ENCODE peak calls at places on chromosomes 5 and 9, in five cellular contexts. One of them, this sample, is unnamed.
A peak's percentile ranks its signal among the peaks of the same experiment; 100 is the strongest.

GRCh38 chr5:55187370-55187769 is 14.4 kb upstream of the CDC20B start:
- DNase-seq in MM.1S: peak; percentile 32
- DNase-seq in uterus: no peak
- DNase-seq in H9: no peak
- DNase-seq in body of pancreas: no peak
- DNase-seq in this sample: no peak

GRCh38 chr9:122719218-122719617 is 4.6 kb upstream of the OR1L4 start:
- DNase-seq in uterus: no peak
- DNase-seq in MM.1S: no peak
- DNase-seq in H9: no peak
- DNase-seq in body of pancreas: no peak
- DNase-seq in this sample: no peak

GRCh38 chr9:21580636-21581353 is 98.7 kb upstream of the IFNE start:
- DNase-seq in uterus: no peak
- DNase-seq in H9: no peak
- DNase-seq in MM.1S: no peak
- DNase-seq in body of pancreas: no peak
- DNase-seq in this sample: no peak

GRCh38 chr9:17251100-17251499 is 116.3 kb downstream of the CNTLN start:
- DNase-seq in uterus: no peak
- DNase-seq in body of pancreas: no peak
- DNase-seq in H9: no peak
- DNase-seq in MM.1S: no peak
- DNase-seq in this sample: no peak

GRCh38 chr9:75001719-75002421 is 26.2 kb downstream of the CARNMT1 start:
- DNase-seq in H9: no peak
- DNase-seq in uterus: peak; percentile 18
- DNase-seq in body of pancreas: no peak
- DNase-seq in MM.1S: peak; percentile 86
- DNase-seq in this sample: peak; percentile 78

GRCh38 chr5:54150841-54151240 is 159.5 kb downstream of the ARL15 start:
- DNase-seq in MM.1S: no peak
- DNase-seq in uterus: no peak
- DNase-seq in H9: no peak
- DNase-seq in body of pancreas: no peak
- DNase-seq in this sample: no peak

GRCh38 chr9:109812818-109813281 is 32.9 kb downstream of the PALM2AKAP2 start:
- DNase-seq in body of pancreas: no peak
- DNase-seq in MM.1S: no peak
- DNase-seq in H9: no peak
- DNase-seq in uterus: no peak
- DNase-seq in this sample: no peak

GRCh38 chr9:101458955-101459631 is 23.5 kb upstream of the ALDOB start:
- DNase-seq in H9: peak; percentile 83
- DNase-seq in body of pancreas: peak; percentile 26
- DNase-seq in uterus: no peak
- DNase-seq in MM.1S: peak; percentile 85
- DNase-seq in this sample: peak; percentile 77

GRCh38 chr9:135898634-135899407 is 8.5 kb downstream of the CAMSAP1 start:
- DNase-seq in uterus: no peak
- DNase-seq in body of pancreas: no peak
- DNase-seq in MM.1S: peak; percentile 11
- DNase-seq in H9: no peak
- DNase-seq in this sample: no peak

GRCh38 chr9:93708987-93709302 is 132.6 kb downstream of the PHF2 start:
- DNase-seq in MM.1S: no peak
- DNase-seq in H9: no peak
- DNase-seq in uterus: no peak
- DNase-seq in body of pancreas: no peak
- DNase-seq in this sample: no peak

GRCh38 chr9:134765785-134766184 is 114.8 kb upstream of the FCN2 start:
- DNase-seq in MM.1S: no peak
- DNase-seq in uterus: no peak
- DNase-seq in body of pancreas: no peak
- DNase-seq in H9: no peak
- DNase-seq in this sample: no peak

GRCh38 chr9:134766587-134766986 is 114.0 kb upstream of the FCN2 start:
- DNase-seq in body of pancreas: no peak
- DNase-seq in H9: no peak
- DNase-seq in MM.1S: no peak
- DNase-seq in uterus: no peak
- DNase-seq in this sample: no peak

GRCh38 chr9:134760750-134761420 is 119.3 kb downstream of the COL5A1 start:
- DNase-seq in uterus: no peak
- DNase-seq in H9: no peak
- DNase-seq in body of pancreas: no peak
- DNase-seq in MM.1S: no peak
- DNase-seq in this sample: no peak

GRCh38 chr9:134768332-134769083 is 112.1 kb upstream of the FCN2 start:
- DNase-seq in H9: no peak
- DNase-seq in uterus: peak; percentile 51
- DNase-seq in body of pancreas: no peak
- DNase-seq in MM.1S: no peak
- DNase-seq in this sample: no peak

DNA sequence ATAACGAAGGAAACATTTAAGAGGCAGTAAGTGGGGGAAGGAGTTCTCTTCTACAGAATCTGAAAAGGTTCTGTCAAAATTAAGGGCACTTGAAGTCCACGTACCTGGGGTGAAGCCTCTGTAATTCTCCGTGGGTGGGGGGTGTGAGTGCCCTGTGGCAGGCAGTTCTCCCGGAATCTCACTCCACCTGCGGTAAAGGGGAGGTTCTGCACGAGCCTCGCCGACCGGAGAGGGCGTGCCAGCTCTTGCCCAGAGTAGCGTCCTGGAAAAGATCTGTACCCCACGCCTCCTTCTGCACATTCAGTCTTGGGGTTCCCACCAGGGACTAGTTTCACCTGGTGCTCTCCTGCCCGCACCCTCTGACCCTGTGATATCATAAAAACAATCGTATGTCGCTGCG is 115.7 kb upstream of the FCN2 start:
- DNase-seq in H9: no peak
- DNase-seq in MM.1S: no peak
- DNase-seq in body of pancreas: no peak
- DNase-seq in uterus: no peak
- DNase-seq in this sample: no peak
- H3K9me3 ChIP-seq in H9: no peaks in the 10 kb centered on the region
- H3K9me3 ChIP-seq in MM.1S: no peaks in the 10 kb centered on the region
- H3K9me3 ChIP-seq in body of pancreas: no peaks in the 10 kb centered on the region
- H3K9me3 ChIP-seq in uterus: no peaks in the 10 kb centered on the region
- H3K9me3 ChIP-seq in this sample: peaks cover 10% of the 10 kb centered on the region

DNA sequence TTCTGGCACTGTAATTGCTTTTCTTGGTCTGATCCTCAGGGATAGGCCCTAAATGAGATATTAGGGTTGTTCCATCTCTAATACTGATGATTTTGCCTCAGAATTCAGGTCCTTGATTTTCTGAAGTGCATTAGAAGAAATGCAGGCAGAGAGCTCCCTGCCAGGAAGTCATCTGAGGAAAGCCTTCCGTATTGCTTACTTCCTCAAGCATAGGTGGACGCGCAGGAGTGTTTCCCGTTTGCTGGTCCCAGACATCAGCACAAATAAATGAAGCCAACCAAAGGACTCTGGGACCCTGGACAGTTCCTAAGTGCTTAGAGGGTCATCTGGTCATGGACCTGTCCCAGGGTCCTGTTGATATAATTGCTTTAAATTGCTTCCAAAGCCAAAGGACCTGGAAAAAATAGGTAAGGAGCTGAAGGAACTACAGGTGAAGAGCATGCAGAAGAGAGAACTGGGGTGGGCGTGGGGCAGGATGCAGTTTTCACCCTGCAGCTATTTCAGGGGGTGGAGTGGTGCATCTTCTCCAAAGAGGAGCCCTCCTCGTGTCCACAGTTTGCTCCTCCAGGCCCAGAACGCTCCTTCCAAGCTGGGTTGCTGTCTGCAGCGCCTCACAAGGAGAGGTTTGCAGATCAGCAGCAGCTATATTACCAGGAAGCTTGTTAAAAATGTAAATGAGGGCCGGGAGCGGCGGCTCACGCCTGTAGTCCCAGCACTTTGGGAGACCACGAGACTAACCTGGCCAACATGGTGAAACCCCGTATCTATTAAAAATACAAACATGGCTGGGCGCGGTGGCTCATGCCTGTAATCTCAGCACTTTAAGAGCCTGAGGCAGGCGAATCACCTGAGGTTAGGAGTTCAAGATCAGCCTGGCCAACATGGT is 25.2 kb upstream of the FRMPD1 start:
- DNase-seq in H9: no peak
- DNase-seq in body of pancreas: no peak
- DNase-seq in MM.1S: no peak
- DNase-seq in uterus: no peak
- DNase-seq in this sample: no peak
- H3K9me3 ChIP-seq in H9: no peaks in the 10 kb centered on the region
- H3K9me3 ChIP-seq in body of pancreas: no peaks in the 10 kb centered on the region
- H3K9me3 ChIP-seq in MM.1S: no peaks in the 10 kb centered on the region
- H3K9me3 ChIP-seq in uterus: no peaks in the 10 kb centered on the region
- H3K9me3 ChIP-seq in this sample: no peaks in the 10 kb centered on the region

DNA sequence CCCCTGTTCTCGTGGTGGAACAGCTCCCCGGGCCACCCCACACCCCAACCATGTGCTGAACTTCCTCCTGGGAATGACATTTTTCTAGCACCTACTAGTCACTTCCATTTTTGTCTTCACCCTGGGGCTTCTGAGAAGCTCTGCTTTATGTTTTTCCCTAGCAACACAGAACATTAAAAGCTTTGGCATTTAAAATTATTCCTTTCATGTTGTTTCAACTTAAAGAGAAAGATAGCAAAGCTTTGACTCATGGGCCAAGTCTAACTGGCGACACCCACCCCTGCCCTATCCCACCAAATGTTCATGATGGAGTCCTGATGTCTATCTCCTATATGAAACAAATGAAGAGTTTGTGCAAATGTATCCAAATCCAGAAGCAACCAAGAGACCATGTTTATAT is 22.4 kb downstream of the BOD1 start:
- DNase-seq in body of pancreas: no peak
- DNase-seq in H9: no peak
- DNase-seq in uterus: no peak
- DNase-seq in MM.1S: no peak
- DNase-seq in this sample: no peak
- H3K9me3 ChIP-seq in body of pancreas: no peaks in the 10 kb centered on the region
- H3K9me3 ChIP-seq in H9: peaks cover 22% of the 10 kb centered on the region
- H3K9me3 ChIP-seq in uterus: peaks cover 12% of the 10 kb centered on the region
- H3K9me3 ChIP-seq in MM.1S: no peaks in the 10 kb centered on the region
- H3K9me3 ChIP-seq in this sample: peaks cover 28% of the 10 kb centered on the region

GRCh38 chr5:2330325-2330724 is 421.2 kb downstream of the IRX2 start:
- DNase-seq in H9: no peak
- DNase-seq in body of pancreas: no peak
- DNase-seq in MM.1S: no peak
- DNase-seq in uterus: no peak
- DNase-seq in this sample: no peak
- H3K9me3 ChIP-seq in H9: peaks cover 4% of the 10 kb centered on the region
- H3K9me3 ChIP-seq in body of pancreas: no peaks in the 10 kb centered on the region
- H3K9me3 ChIP-seq in MM.1S: no peaks in the 10 kb centered on the region
- H3K9me3 ChIP-seq in uterus: no peaks in the 10 kb centered on the region
- H3K9me3 ChIP-seq in this sample: no peaks in the 10 kb centered on the region

DNA sequence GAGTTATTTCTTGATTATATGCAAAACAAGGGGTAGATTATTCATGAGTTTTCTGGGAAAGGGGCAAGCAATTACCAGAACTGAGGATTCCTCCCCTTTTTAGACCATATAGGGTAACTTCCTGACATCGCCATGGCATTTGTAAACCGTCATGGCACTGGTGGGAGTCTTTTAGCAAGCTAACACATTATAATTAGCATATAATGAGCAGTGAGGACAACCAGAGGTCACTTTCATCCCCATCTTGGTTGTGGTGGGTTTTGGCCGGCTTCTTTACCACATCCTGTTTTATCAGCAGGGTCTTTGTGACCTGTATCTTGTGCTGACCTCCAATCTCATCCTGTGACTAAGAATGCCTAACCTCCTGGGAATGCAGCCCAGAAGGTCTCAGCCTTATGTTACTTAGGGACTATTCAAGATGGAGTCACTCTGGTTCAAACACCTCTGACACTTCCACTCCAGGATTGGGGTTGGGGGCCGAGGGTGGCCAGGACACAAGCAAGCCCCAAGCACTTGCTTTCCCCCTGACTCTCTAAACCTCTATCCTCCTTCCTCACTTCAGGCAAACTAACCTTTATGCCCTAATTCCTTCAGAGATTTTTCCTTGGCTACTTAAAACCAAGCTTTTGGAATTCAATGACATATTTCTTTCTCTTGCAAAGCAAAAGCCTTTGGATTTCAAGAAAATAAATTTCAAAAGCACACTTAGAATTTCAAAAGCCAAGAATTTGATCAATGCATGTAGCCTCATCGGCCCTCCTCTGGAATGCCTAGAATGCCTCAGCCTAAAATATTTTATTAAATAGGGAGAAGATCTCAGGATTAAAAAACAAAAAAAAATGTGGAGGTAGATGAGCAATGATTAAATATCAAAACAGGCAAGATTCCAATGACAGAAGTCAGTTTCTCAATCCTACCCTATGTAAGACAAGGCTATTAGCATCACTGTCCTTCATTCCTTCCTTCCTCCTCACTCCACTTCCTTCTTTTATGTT is 168.7 kb downstream of the CDH6 start:
- DNase-seq in uterus: no peak
- DNase-seq in body of pancreas: no peak
- DNase-seq in MM.1S: no peak
- DNase-seq in H9: no peak
- DNase-seq in this sample: no peak
- H3K9me3 ChIP-seq in uterus: no peaks in the 10 kb centered on the region
- H3K9me3 ChIP-seq in body of pancreas: no peaks in the 10 kb centered on the region
- H3K9me3 ChIP-seq in MM.1S: no peaks in the 10 kb centered on the region
- H3K9me3 ChIP-seq in H9: no peaks in the 10 kb centered on the region
- H3K9me3 ChIP-seq in this sample: no peaks in the 10 kb centered on the region

GRCh38 chr9:77290373-77290772 is 113.0 kb downstream of the VPS13A start:
- DNase-seq in H9: no peak
- DNase-seq in uterus: no peak
- DNase-seq in MM.1S: no peak
- DNase-seq in body of pancreas: no peak
- DNase-seq in this sample: no peak

DNA sequence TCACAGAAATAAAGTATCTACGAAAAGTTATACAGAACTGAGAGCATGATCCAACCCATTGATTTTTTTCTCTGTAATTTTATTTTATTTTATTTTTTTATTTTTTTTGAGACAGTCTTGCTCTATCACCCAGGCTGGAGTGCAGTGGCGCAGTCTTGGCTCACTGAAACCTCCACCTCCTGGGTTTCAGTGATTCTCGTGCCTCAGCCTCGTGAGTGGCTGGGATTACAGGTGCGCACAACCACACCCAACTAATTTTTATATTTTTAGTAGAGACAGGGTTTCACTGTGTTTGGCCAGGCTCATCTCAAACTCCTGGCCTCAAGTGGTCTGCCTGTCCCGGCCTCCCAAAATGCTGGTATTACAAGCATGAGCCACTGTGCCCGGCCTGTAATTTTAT is 107.3 kb downstream of the VPS13A start:
- DNase-seq in MM.1S: no peak
- DNase-seq in uterus: no peak
- DNase-seq in body of pancreas: no peak
- DNase-seq in H9: no peak
- DNase-seq in this sample: no peak
- H3K9me3 ChIP-seq in MM.1S: no peaks in the 10 kb centered on the region
- H3K9me3 ChIP-seq in uterus: no peaks in the 10 kb centered on the region
- H3K9me3 ChIP-seq in body of pancreas: no peaks in the 10 kb centered on the region
- H3K9me3 ChIP-seq in H9: no peaks in the 10 kb centered on the region
- H3K9me3 ChIP-seq in this sample: peaks cover 5% of the 10 kb centered on the region

This sample was measured in NT2/D1.